ENCODE peak calls at places on chromosomes 1 and 21, in eight cellular contexts. E is astrocyte of the spinal cord, T is NCI-H460, P is NCI-H1092, N is mesothelial cell of epicardium, Q is skeletal muscle cell, X is iPS-NIHi11, R is EH. D is an unnamed sample.

GRCh38 chr1:208170252-208170651 is 73.9 kb downstream of the PLXNA2 start:
- DNase-seq in Q (no peak), R (no peak), X (no peak), E (no peak), P (peak; percentile 69), N (no peak), T (no peak), D (no peak)

GRCh38 chr1:7223334-7224080 is 438.3 kb downstream of the CAMTA1 start:
- DNase-seq in E (peak; percentile 89), P (no peak), X (no peak), R (peak; percentile 93), N (no peak), Q (peak; percentile 69), T (peak; percentile 50), D (no peak)

GRCh38 chr1:47906466-47907191 is 90.6 kb downstream of the TRABD2B start:
- DNase-seq in T (no peak), P (no peak), X (no peak), Q (no peak), N (no peak), R (no peak), E (peak; percentile 5), D (no peak)

GRCh38 chr1:31712041-31712440 is 8.2 kb upstream of the COL16A1 start:
- DNase-seq in X (no peak), E (peak; percentile 85), N (no peak), R (peak; percentile 83), P (no peak), Q (no peak), T (no peak), D (no peak)

GRCh38 chr21:45580576-45581321 is 38.5 kb upstream of the SLC19A1 start:
- DNase-seq in P (no peak), X (no peak), N (peak; percentile 17), T (no peak), R (no peak), E (no peak), Q (no peak), D (no peak)

GRCh38 chr21:16587141-16587570 is 857.4 kb downstream of the USP25 start:
- DNase-seq in X (peak; percentile 20), Q (peak; percentile 73), T (peak; percentile 85), E (peak; percentile 82), R (no peak), N (no peak), P (peak; percentile 18), D (no peak)

GRCh38 chr21:34280389-34280795 is 83.4 kb upstream of the KCNE2 start:
- DNase-seq in P (no peak), R (no peak), N (peak; percentile 48), X (no peak), T (no peak), Q (peak; percentile 23), E (no peak), D (no peak)

GRCh38 chr1:119987112-119987511 is 82.3 kb downstream of the NOTCH2 start:
- DNase-seq in Q (peak; percentile 89), E (peak; percentile 92), N (no peak), R (peak; percentile 96), T (no peak), P (no peak), X (no peak), D (no peak)

GRCh38 chr1:58233753-58234152 is 312.8 kb downstream of the OMA1 start:
- DNase-seq in N (no peak), Q (no peak), X (no peak), T (no peak), E (no peak), P (no peak), R (no peak), D (no peak)

GRCh38 chr1:239997515-239998311 is 94.0 kb upstream of the FMN2 start:
- DNase-seq in Q (no peak), N (peak; percentile 47), P (no peak), R (peak; percentile 11), X (peak; percentile 62), T (peak; percentile 30), E (no peak), D (no peak)

GRCh38 chr1:182357913-182358312 is 33.7 kb downstream of the GLUL start:
- DNase-seq in N (no peak), E (no peak), T (no peak), X (no peak), P (peak; percentile 60), Q (no peak), R (no peak), D (no peak)

GRCh38 chr21:33817663-33818433 is 97.8 kb downstream of the ATP5PO start:
- DNase-seq in T (no peak), E (peak; percentile 30), P (peak; percentile 70), Q (no peak), X (no peak), N (no peak), R (peak; percentile 68), D (no peak)

GRCh38 chr1:210448293-210448892 is 119.7 kb downstream of the HHAT start:
- DNase-seq in Q (no peak), E (peak; percentile 67), X (peak; percentile 65), N (no peak), R (peak; percentile 73), T (peak; percentile 31), P (peak; percentile 15), D (peak; percentile 33)

GRCh38 chr21:30478015-30478414 is 2.2 kb downstream of the KRTAP19-1 start:
- DNase-seq in N (no peak), T (no peak), E (no peak), R (no peak), P (no peak), X (no peak), Q (no peak), D (no peak)

GRCh38 chr1:112507336-112507735 is 1.4 kb upstream of the WNT2B start:
- DNase-seq in X (no peak), R (no peak), T (no peak), Q (no peak), E (no peak), N (no peak), P (no peak), D (no peak)

GRCh38 chr1:177256153-177256814 is 85.5 kb downstream of the BRINP2 start:
- DNase-seq in R (peak; percentile 89), E (peak; percentile 94), N (peak; percentile 56), Q (peak; percentile 97), T (peak; percentile 6), P (no peak), X (peak; percentile 74), D (no peak)

GRCh38 chr1:234780531-234781162 is 170.7 kb upstream of the IRF2BP2 start:
- DNase-seq in E (no peak), Q (no peak), P (no peak), N (no peak), T (no peak), X (peak; percentile 47), R (peak; percentile 5), D (no peak)

GRCh38 chr1:19430121-19431068 is 54.9 kb downstream of the CAPZB start:
- DNase-seq in E (peak; percentile 67), P (no peak), R (peak; percentile 77), X (no peak), Q (no peak), N (no peak), T (no peak), D (peak; percentile 46)

GRCh38 chr1:212545941-212546638 is 62.5 kb upstream of the ATF3 start:
- DNase-seq in P (no peak), Q (no peak), X (no peak), R (peak; percentile 20), E (no peak), N (no peak), T (no peak), D (no peak)

GRCh38 chr1:31639543-31639942 is 5.1 kb downstream of the PEF1 start:
- DNase-seq in T (no peak), X (no peak), E (no peak), R (peak; percentile 79), Q (peak; percentile 49), N (no peak), P (no peak), D (no peak)

GRCh38 chr1:84669831-84670230 is 20.4 kb downstream of the SSX2IP start:
- DNase-seq in R (no peak), X (no peak), N (no peak), T (no peak), Q (no peak), P (no peak), E (no peak), D (no peak)

GRCh38 chr1:6603424-6603850 is 768 bp upstream of the KLHL21 start:
- DNase-seq in N (peak; percentile 61), P (no peak), R (peak; percentile 81), X (no peak), E (peak; percentile 89), T (no peak), Q (peak; percentile 70), D (no peak)

GRCh38 chr1:33661791-33662190 is 189.3 kb downstream of the ZSCAN20 start:
- DNase-seq in X (no peak), R (no peak), E (no peak), T (no peak), N (no peak), Q (no peak), P (no peak), D (no peak)

GRCh38 chr1:14240265-14240664 is 358.2 kb upstream of the KAZN start:
- DNase-seq in N (no peak), R (no peak), E (no peak), Q (no peak), P (no peak), T (no peak), X (no peak), D (no peak)

GRCh38 chr1:234250747-234251146 is 122.5 kb upstream of the COA6 start:
- DNase-seq in T (no peak), Q (no peak), X (peak; percentile 17), P (no peak), R (no peak), N (no peak), E (no peak), D (no peak)

GRCh38 chr21:35508389-35508888 is 459.3 kb upstream of the RUNX1 start:
- DNase-seq in X (peak; percentile 40), E (peak; percentile 51), R (peak; percentile 71), T (peak; percentile 7), N (no peak), Q (peak; percentile 62), P (no peak), D (peak; percentile 58)

GRCh38 chr1:60874703-60875102 is 207.7 kb upstream of the NFIA start:
- DNase-seq in E (peak; percentile 70), P (no peak), X (no peak), T (no peak), Q (peak; percentile 39), N (no peak), R (peak; percentile 53), D (peak; percentile 8)

GRCh38 chr1:117673405-117673804 is 67.6 kb downstream of the TENT5C start:
- DNase-seq in E (peak; percentile 36), T (no peak), P (no peak), X (no peak), R (peak; percentile 78), Q (no peak), N (no peak), D (no peak)

GRCh38 chr1:14915356-14916054 is 238.0 kb upstream of the TMEM51 start:
- DNase-seq in Q (no peak), P (no peak), T (peak; percentile 32), N (peak; percentile 74), E (peak; percentile 22), R (peak; percentile 53), X (peak; percentile 87), D (peak; percentile 28)

GRCh38 chr21:33936221-33937038 is 20.8 kb upstream of the ATP5PO start:
- DNase-seq in E (no peak), R (peak; percentile 11), N (no peak), T (no peak), X (no peak), Q (no peak), P (no peak), D (no peak)

GRCh38 chr1:116777831-116778830 is 23.9 kb downstream of the CD2 start:
- DNase-seq in E (peak; percentile 85), Q (peak; percentile 87), R (peak; percentile 69), T (peak; percentile 5), N (no peak), X (no peak), P (no peak), D (no peak)

GRCh38 chr1:203643213-203644045 is 16.8 kb downstream of the ATP2B4 start:
- DNase-seq in E (peak; percentile 61), Q (no peak), R (peak; percentile 70), P (no peak), T (no peak), N (no peak), X (no peak), D (no peak)

D was measured in HCT116.